ENCODE peak calls at places on chromosomes 16 and 17, in five cellular contexts. W, Q, M, P and T are unnamed samples.

GRCh38 chr17:60301644-60302043 is 90.3 kb downstream of the USP32 start:
- DNase-seq in W (no peak), Q (no peak), M (no peak), P (no peak), T (no peak)

GRCh38 chr16:82439678-82440293 is 187.0 kb upstream of the CDH13 start:
- DNase-seq in W (peak; percentile 12), Q (no peak), M (peak; percentile 28), P (no peak), T (no peak)

GRCh38 chr17:79022507-79022991 is 1.4 kb upstream of the C1QTNF1 start:
- DNase-seq in W (no peak), Q (no peak), M (no peak), P (no peak), T (no peak)

GRCh38 chr16:66849543-66849942 is 5.3 kb downstream of the CA7 start:
- DNase-seq in W (no peak), Q (no peak), M (no peak), P (no peak), T (no peak)

GRCh38 chr16:87956771-87957279 is 5.6 kb downstream of the BANP start:
- DNase-seq in W (peak; percentile 11), Q (no peak), M (peak; percentile 63), P (no peak), T (no peak)

GRCh38 chr16:73202176-73202729 is 154.3 kb upstream of the ZFHX3 start:
- DNase-seq in W (no peak), Q (no peak), M (peak; percentile 100), P (peak; percentile 93), T (no peak)

GRCh38 chr16:12507366-12507765 is 296.3 kb downstream of the CPPED1 start:
- DNase-seq in W (no peak), Q (no peak), M (peak; percentile 65), P (no peak), T (no peak)

GRCh38 chr17:33494156-33494555 is 201.1 kb upstream of the ASIC2 start:
- DNase-seq in W (no peak), Q (no peak), M (no peak), P (no peak), T (no peak)

GRCh38 chr17:35368086-35368824 is 5.2 kb downstream of the SLFN11 start:
- DNase-seq in W (no peak), Q (peak; percentile 35), M (peak; percentile 44), P (no peak), T (no peak)

GRCh38 chr17:1002771-1003555 is 6.0 kb downstream of the TIMM22 start:
- DNase-seq in W (no peak), Q (no peak), M (peak; percentile 87), P (no peak), T (no peak)

GRCh38 chr16:85164838-85165516 is 52.7 kb upstream of the CIBAR2 start:
- DNase-seq in W (no peak), Q (no peak), M (no peak), P (no peak), T (no peak)

GRCh38 chr17:79192503-79193500 is 118.2 kb downstream of the ENGASE start:
- DNase-seq in W (peak; percentile 78), Q (no peak), M (peak; percentile 49), P (no peak), T (no peak)

GRCh38 chr16:55842369-55843104 is 9.6 kb upstream of the CES1 start:
- DNase-seq in W (peak; percentile 14), Q (peak; percentile 8), M (peak; percentile 54), P (peak; percentile 5), T (no peak)

GRCh38 chr16:508884-509736 is 18.4 kb upstream of the CAPN15 start:
- DNase-seq in W (no peak), Q (no peak), M (peak; percentile 12), P (no peak), T (no peak)

GRCh38 chr16:31706925-31707324 is 166.7 kb upstream of the ZNF267 start:
- DNase-seq in W (no peak), Q (no peak), M (no peak), P (no peak), T (no peak)

GRCh38 chr16:75256871-75257343 is 5.5 kb upstream of the BCAR1 start:
- DNase-seq in W (no peak), Q (no peak), M (peak; percentile 75), P (no peak), T (no peak)

GRCh38 chr17:68697850-68698313 is 96.7 kb upstream of the FAM20A start:
- DNase-seq in W (no peak), Q (no peak), M (peak; percentile 69), P (peak; percentile 72), T (no peak)

GRCh38 chr17:72488542-72489272 is 367.9 kb downstream of the SOX9 start:
- DNase-seq in W (no peak), Q (no peak), M (no peak), P (no peak), T (no peak)

GRCh38 chr16:81599034-81599744 is 154.6 kb downstream of the CMIP start:
- DNase-seq in W (no peak), Q (no peak), M (no peak), P (no peak), T (no peak)

GRCh38 chr17:46179375-46179999 is 13.7 kb downstream of the KANSL1 start:
- DNase-seq in W (no peak), Q (no peak), M (no peak), P (no peak), T (no peak)

GRCh38 chr17:78330570-78331224 is 29.2 kb downstream of the SOCS3 start:
- DNase-seq in W (no peak), Q (no peak), M (no peak), P (no peak), T (no peak)

GRCh38 chr16:57446530-57447141 is 549 bp downstream of the CIAPIN1 start:
- DNase-seq in W (peak; percentile 19), Q (no peak), M (peak; percentile 35), P (no peak), T (peak; percentile 4)